ENCODE peak calls at places on chromosome 10, in five cellular contexts. V is GM12865; M is activated effector memory CD4-positive, alpha-beta T cell treated with Interleukin-2 at 50 U/mL for 16 hours; P is astrocyte of the cerebellum; U is effector memory CD8-positive, alpha-beta T cell. E is an unnamed sample.

GRCh38 chr10:22475527-22475856 is 130.2 kb downstream of the SPAG6 start:
- DNase-seq in M (no peak), P (no peak), U (no peak), V (no peak), E (no peak)

GRCh38 chr10:13944901-13945300 is 358.1 kb downstream of the PRPF18 start:
- DNase-seq in M (no peak), V (no peak), U (no peak), P (no peak), E (no peak)

GRCh38 chr10:64762861-64763260 is 1241.7 kb downstream of the REEP3 start:
- DNase-seq in P (no peak), U (no peak), M (no peak), V (no peak), E (no peak)

GRCh38 chr10:109887272-109887671 is 36.0 kb downstream of the XPNPEP1 start:
- DNase-seq in P (no peak), U (no peak), M (no peak), V (no peak), E (no peak)

GRCh38 chr10:102065561-102066420 is 642 bp downstream of the HPS6 start:
- DNase-seq in M (no peak), P (no peak), U (peak; percentile 9), V (peak; percentile 44), E (no peak)

GRCh38 chr10:123974406-123974805 is 82.8 kb upstream of the CPXM2 start:
- DNase-seq in M (no peak), V (no peak), U (no peak), P (no peak), E (no peak)

GRCh38 chr10:132858121-132859081 is 72.5 kb upstream of the NKX6-2 start:
- DNase-seq in M (no peak), P (no peak), V (no peak), U (no peak), E (no peak)

GRCh38 chr10:59808896-59809643 is 55.8 kb upstream of the MRLN start:
- DNase-seq in M (peak; percentile 12), P (no peak), U (peak; percentile 28), V (peak; percentile 82), E (peak; percentile 27)

GRCh38 chr10:30059209-30060107 is at the start of gene JCAD:
- DNase-seq in U (peak; percentile 33), P (no peak), M (no peak), V (no peak), E (no peak)

GRCh38 chr10:33781666-33782395 is 447.4 kb upstream of the NRP1 start:
- DNase-seq in M (no peak), V (no peak), P (no peak), U (no peak), E (no peak)

GRCh38 chr10:45374451-45375052 is 536 bp downstream of the ALOX5 start:
- DNase-seq in U (no peak), V (peak; percentile 29), P (no peak), M (no peak), E (no peak)